ENCODE peak calls at places on chromosomes 16 and 17, in five cellular contexts. F is thoracic aorta; N is CD8-positive, alpha-beta T cell; A is Karpas-422; V is stomach. Q is an unnamed sample.
A peak's percentile ranks its signal among the peaks of the same experiment; 100 is the strongest.

GRCh38 chr16:10121496-10121895 is 60.7 kb downstream of the GRIN2A start:
- DNase-seq in F (no peak), N (no peak), A (no peak), V (no peak), Q (no peak)

GRCh38 chr17:8158267-8159031 is 4.3 kb downstream of the VAMP2 start:
- DNase-seq in F (peak; percentile 72), N (peak; percentile 89), A (peak; percentile 96), V (peak; percentile 97), Q (peak; percentile 95)

GRCh38 chr17:77400445-77400870 is 259.7 kb downstream of the SEC14L1 start:
- DNase-seq in F (no peak), N (peak; percentile 84), A (peak; percentile 88), V (peak; percentile 54), Q (no peak)

GRCh38 chr16:57562669-57563486 is 20.4 kb downstream of the ADGRG5 start:
- DNase-seq in F (no peak), N (no peak), A (no peak), V (no peak), Q (peak; percentile 7)

GRCh38 chr17:79005063-79005861 is 4.3 kb downstream of the CANT1 start:
- DNase-seq in F (no peak), N (no peak), A (no peak), V (peak; percentile 74), Q (peak; percentile 85)

GRCh38 chr17:40191237-40192208 is 14.3 kb downstream of the RAPGEFL1 start:
- DNase-seq in F (peak; percentile 44), N (peak; percentile 69), A (peak; percentile 92), V (peak; percentile 76), Q (peak; percentile 83)

GRCh38 chr17:67959510-67959909 is 36.8 kb downstream of the C17orf58 start:
- DNase-seq in F (no peak), N (no peak), A (no peak), V (no peak), Q (no peak)

GRCh38 chr17:57482657-57483056 is 226.3 kb downstream of the MSI2 start:
- DNase-seq in F (no peak), N (no peak), A (no peak), V (no peak), Q (no peak)

GRCh38 chr17:75601057-75601987 is 13.7 kb downstream of the MYO15B start:
- DNase-seq in F (no peak), N (peak; percentile 67), A (peak; percentile 90), V (peak; percentile 74), Q (peak; percentile 89)

GRCh38 chr16:14416184-14416583 is 213.9 kb downstream of the PARN start:
- DNase-seq in F (no peak), N (no peak), A (no peak), V (no peak), Q (no peak)

GRCh38 chr17:40224707-40225092 is 5.6 kb downstream of the WIPF2 start:
- DNase-seq in F (peak; percentile 9), N (no peak), A (no peak), V (peak; percentile 40), Q (no peak)

GRCh38 chr17:5580367-5580766 is 3.9 kb downstream of the NLRP1 start:
- DNase-seq in F (no peak), N (no peak), A (no peak), V (no peak), Q (no peak)

GRCh38 chr17:44219126-44219635 is 294 bp downstream of the UBTF start:
- DNase-seq in F (no peak), N (peak; percentile 67), A (peak; percentile 88), V (peak; percentile 71), Q (peak; percentile 85)

GRCh38 chr17:75036643-75037268 is 10.0 kb downstream of the ATP5PD start:
- DNase-seq in F (peak; percentile 57), N (peak; percentile 90), A (no peak), V (peak; percentile 85), Q (peak; percentile 85)

GRCh38 chr17:44002141-44002848 is 2.1 kb upstream of the NAGS start:
- DNase-seq in F (no peak), N (no peak), A (no peak), V (no peak), Q (no peak)

GRCh38 chr17:50270430-50271172 is 3.7 kb upstream of the TMEM92 start:
- DNase-seq in F (no peak), N (no peak), A (no peak), V (peak; percentile 27), Q (no peak)

GRCh38 chr16:30561212-30561816 is 3.1 kb upstream of the ZNF764 start:
- DNase-seq in F (no peak), N (no peak), A (no peak), V (peak; percentile 39), Q (peak; percentile 30)

GRCh38 chr16:54936979-54937672 is 6.5 kb downstream of the IRX5 start:
- DNase-seq in F (no peak), N (no peak), A (peak; percentile 68), V (no peak), Q (no peak)

GRCh38 chr16:75048546-75048945 is 49.7 kb downstream of the ZNRF1 start:
- DNase-seq in F (no peak), N (no peak), A (no peak), V (no peak), Q (no peak)

GRCh38 chr16:46911038-46911437 is 26.9 kb downstream of the GPT2 start:
- DNase-seq in F (no peak), N (no peak), A (peak; percentile 54), V (no peak), Q (peak; percentile 47)

GRCh38 chr16:49859139-49859947 is 3.4 kb upstream of the ZNF423 start:
- DNase-seq in F (no peak), N (no peak), A (peak; percentile 44), V (no peak), Q (no peak)
- H3K4me3 ChIP-seq in F (peak overlapping the region; percentile 97), N (peak overlapping the region; percentile 15), A (no peak overlapping the region), V (peak overlapping the region; percentile 79), Q (peak overlapping the region; percentile 93)

GRCh38 chr17:18964018-18964351 is 12.0 kb downstream of the SLC5A10 start:
- DNase-seq in F (no peak), N (no peak), A (no peak), V (no peak), Q (no peak)

GRCh38 chr17:18964550-18964949 is 12.6 kb downstream of the SLC5A10 start:
- DNase-seq in F (no peak), N (no peak), A (no peak), V (no peak), Q (no peak)

GRCh38 chr17:18962494-18962815 is 10.5 kb downstream of the SLC5A10 start:
- DNase-seq in F (no peak), N (no peak), A (no peak), V (no peak), Q (peak; percentile 43)

GRCh38 chr17:18961634-18962493 is 9.9 kb downstream of the SLC5A10 start:
- DNase-seq in F (no peak), N (no peak), A (no peak), V (no peak), Q (no peak)

DNA sequence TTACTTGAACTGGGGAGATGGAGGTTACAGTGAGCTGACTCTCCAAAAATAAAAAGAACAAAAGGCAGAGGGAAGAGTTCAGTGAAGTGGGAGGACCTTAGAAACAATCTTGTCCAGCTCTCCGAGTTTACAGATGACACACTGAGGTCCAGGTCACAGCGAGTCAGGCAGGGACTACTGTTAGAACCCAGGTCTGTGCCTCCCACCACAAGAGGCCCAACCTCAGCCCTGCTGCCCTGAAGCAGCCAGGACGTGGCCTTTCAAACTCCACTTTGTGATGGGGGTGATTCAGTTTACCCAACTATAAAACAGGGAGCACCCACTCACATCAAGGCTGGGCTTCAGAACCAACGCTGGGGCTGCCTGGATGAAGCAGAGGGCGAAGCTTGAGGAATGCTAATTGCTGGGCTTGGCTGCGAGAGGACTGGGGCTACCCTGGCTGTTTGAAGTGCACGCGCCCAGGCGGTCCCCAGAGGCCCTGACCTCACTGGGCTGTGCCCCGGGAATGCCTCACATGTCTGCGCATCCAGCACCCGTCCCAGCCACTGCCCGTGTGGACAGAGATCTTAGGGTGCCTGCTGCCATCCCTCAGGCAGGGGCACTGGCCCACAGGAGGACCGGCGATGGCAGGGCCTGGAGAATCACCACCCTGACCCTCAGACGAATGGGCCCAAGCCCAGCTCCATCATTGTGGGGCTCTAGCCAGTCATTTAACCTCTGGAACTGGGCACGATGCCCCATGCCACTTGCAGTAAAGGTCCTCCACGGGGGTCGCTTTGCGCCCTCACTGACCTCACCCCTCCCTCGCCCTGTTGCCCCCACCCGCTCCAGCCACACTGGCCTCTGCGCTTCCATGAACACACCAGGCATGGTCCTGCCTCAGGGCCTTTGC is 11.4 kb downstream of the SLC5A10 start:
- DNase-seq in F (no peak), N (no peak), A (no peak), V (no peak), Q (no peak)
- H3K4me3 ChIP-seq in F (no peak overlapping the region), N (no peak overlapping the region), A (no peak overlapping the region), V (no peak overlapping the region), Q (no peak overlapping the region)

GRCh38 chr16:13168091-13168572 is 266.7 kb downstream of the SHISA9 start:
- DNase-seq in F (no peak), N (no peak), A (peak; percentile 41), V (no peak), Q (no peak)
- H3K4me3 ChIP-seq in F (no peak overlapping the region), N (no peak overlapping the region), A (no peak overlapping the region), V (no peak overlapping the region), Q (no peak overlapping the region)

DNA sequence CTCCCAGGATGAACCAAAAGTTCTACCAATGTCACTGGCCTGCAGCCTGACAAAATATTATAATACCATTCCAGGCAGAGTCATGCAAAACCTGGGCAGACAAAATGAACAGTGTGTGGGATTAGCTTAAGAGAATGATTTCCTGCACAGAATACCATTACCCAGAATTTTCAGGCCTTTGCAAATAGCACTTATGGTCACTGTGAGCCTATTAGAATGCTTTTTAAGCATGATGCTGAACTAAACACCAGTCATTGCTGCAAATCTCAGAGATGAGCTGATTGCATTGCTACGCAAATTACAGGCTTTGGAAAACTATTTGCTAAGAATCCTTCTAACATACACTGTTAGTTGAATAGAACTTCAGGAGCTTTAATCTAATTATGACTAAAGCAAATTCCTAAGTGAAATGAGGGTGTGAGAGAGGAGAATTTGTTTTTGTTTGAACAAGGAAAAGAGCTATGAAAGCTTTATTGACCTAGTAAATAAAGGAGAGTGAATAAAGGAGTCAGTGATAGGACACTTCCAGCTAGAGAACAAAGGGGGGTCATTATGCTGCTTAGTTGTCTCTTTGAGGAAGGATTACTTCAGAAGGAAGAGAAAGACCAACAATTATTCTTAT is 398.8 kb downstream of the HS3ST3B1 start:
- DNase-seq in F (no peak), N (no peak), A (no peak), V (no peak), Q (no peak)
- H3K4me3 ChIP-seq in F (no peak overlapping the region), N (no peak overlapping the region), A (no peak overlapping the region), V (no peak overlapping the region), Q (no peak overlapping the region)

GRCh38 chr16:50637716-50638602 is 43.2 kb downstream of the SNX20 start:
- DNase-seq in F (no peak), N (no peak), A (no peak), V (no peak), Q (no peak)

GRCh38 chr16:50634947-50635346 is 46.2 kb downstream of the SNX20 start:
- DNase-seq in F (no peak), N (no peak), A (no peak), V (no peak), Q (no peak)

GRCh38 chr16:50635505-50636392 is 45.4 kb downstream of the SNX20 start:
- DNase-seq in F (no peak), N (no peak), A (peak; percentile 74), V (no peak), Q (no peak)

GRCh38 chr16:50638816-50639670 is 42.1 kb downstream of the SNX20 start:
- DNase-seq in F (no peak), N (no peak), A (no peak), V (no peak), Q (no peak)

DNA sequence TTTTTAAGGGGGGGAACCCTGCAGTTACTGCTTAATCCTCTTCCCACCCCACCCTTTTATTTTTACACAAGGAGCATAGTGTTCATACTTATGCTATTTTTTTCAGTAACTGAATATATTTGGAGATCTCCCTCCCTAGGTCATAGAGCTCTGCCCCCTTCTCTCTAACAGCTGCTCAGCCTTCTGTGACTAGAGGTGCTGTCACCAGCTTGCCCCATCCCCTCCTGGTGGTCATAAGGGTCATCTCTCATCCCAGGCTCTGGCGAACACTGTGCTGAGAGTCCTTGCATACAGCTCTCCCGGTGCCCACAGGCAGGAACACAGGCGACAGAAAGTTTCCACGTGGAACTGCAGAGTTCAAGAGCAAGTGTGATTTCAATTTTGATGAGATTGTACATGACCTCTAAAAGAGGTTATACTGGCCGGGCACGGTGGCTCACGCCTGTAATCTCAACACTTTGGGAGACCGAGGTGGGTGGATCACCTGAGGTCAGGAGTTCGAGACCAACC is 44.2 kb downstream of the SNX20 start:
- DNase-seq in F (no peak), N (no peak), A (no peak), V (no peak), Q (no peak)
- H3K4me3 ChIP-seq in F (no peak overlapping the region), N (no peak overlapping the region), A (no peak overlapping the region), V (no peak overlapping the region), Q (no peak overlapping the region)